ENCODE peak calls at places on chromosomes 7 and 10, in five cellular contexts. M, V, T, D and H are unnamed samples.

GRCh38 chr10:30671011-30671616 is 41.6 kb upstream of the LYZL2 start:
- DNase-seq in M (peak), V (peak), T (peak), D (no peak), H (peak)

GRCh38 chr7:1240917-1241509 is 8.3 kb downstream of the UNCX start:
- DNase-seq in M (no peak), V (no peak), T (no peak), D (no peak), H (no peak)

GRCh38 chr7:18123508-18124239 is 96.0 kb upstream of the PRPS1L1 start:
- DNase-seq in M (no peak), V (no peak), T (no peak), D (no peak), H (no peak)

GRCh38 chr10:30215131-30215530 is 133.9 kb downstream of the MTPAP start:
- DNase-seq in M (no peak), V (no peak), T (no peak), D (no peak), H (no peak)

GRCh38 chr10:114714281-114714741 is 56.2 kb upstream of the ABLIM1 start:
- DNase-seq in M (no peak), V (peak), T (peak), D (no peak), H (no peak)

GRCh38 chr10:104146871-104147270 is 24.9 kb downstream of the SFR1 start:
- DNase-seq in M (no peak), V (no peak), T (no peak), D (no peak), H (no peak)

GRCh38 chr10:49398986-49399385 is 3.1 kb upstream of the DRGX start:
- DNase-seq in M (no peak), V (no peak), T (no peak), D (no peak), H (no peak)

GRCh38 chr10:71245420-71246325 is 33.3 kb downstream of the UNC5B start:
- DNase-seq in M (no peak), V (no peak), T (no peak), D (no peak), H (no peak)

GRCh38 chr7:131726680-131727079 is 170.3 kb upstream of the PODXL start:
- DNase-seq in M (no peak), V (no peak), T (no peak), D (no peak), H (no peak)

GRCh38 chr10:114024876-114025609 is 18.6 kb upstream of the ADRB1 start:
- DNase-seq in M (no peak), V (peak), T (peak), D (no peak), H (peak)

GRCh38 chr7:155979994-155980393 is 167.7 kb upstream of the SHH start:
- DNase-seq in M (no peak), V (no peak), T (no peak), D (no peak), H (no peak)

GRCh38 chr10:77405771-77406241 is 231.8 kb downstream of the KCNMA1 start:
- DNase-seq in M (no peak), V (peak), T (peak), D (no peak), H (no peak)

GRCh38 chr10:67306588-67307205 is 380.9 kb downstream of the LRRTM3 start:
- DNase-seq in M (no peak), V (peak), T (peak), D (no peak), H (no peak)

GRCh38 chr10:82609845-82610244 is 734.9 kb downstream of the NRG3 start:
- DNase-seq in M (no peak), V (no peak), T (no peak), D (no peak), H (no peak)

GRCh38 chr10:60828489-60828852 is 50.2 kb downstream of the CDK1 start:
- DNase-seq in M (no peak), V (no peak), T (peak), D (no peak), H (no peak)

GRCh38 chr7:102836206-102836938 is 76.4 kb upstream of the LRRC17 start:
- DNase-seq in M (no peak), V (peak), T (peak), D (no peak), H (no peak)

GRCh38 chr10:3850999-3851937 is 66.3 kb upstream of the KLF6 start:
- DNase-seq in M (no peak), V (peak), T (peak), D (no peak), H (no peak)

GRCh38 chr10:110067960-110068770 is 60.4 kb downstream of the ADD3 start:
- DNase-seq in M (no peak), V (no peak), T (no peak), D (no peak), H (peak)

GRCh38 chr10:132898391-132899053 is 43.8 kb downstream of the CFAP46 start:
- DNase-seq in M (no peak), V (no peak), T (no peak), D (no peak), H (no peak)

GRCh38 chr7:74025146-74025545 is 2.8 kb upstream of the ELN start:
- DNase-seq in M (no peak), V (no peak), T (no peak), D (no peak), H (no peak)

GRCh38 chr10:124221356-124222297 is 128.2 kb upstream of the CHST15 start:
- DNase-seq in M (no peak), V (no peak), T (peak), D (no peak), H (no peak)

GRCh38 chr7:137151056-137151731 is 192.3 kb downstream of the PTN start:
- DNase-seq in M (no peak), V (no peak), T (peak), D (no peak), H (no peak)

GRCh38 chr10:65348637-65349036 is 1577.2 kb upstream of the LRRTM3 start:
- DNase-seq in M (no peak), V (no peak), T (no peak), D (no peak), H (no peak)

GRCh38 chr10:78424721-78425120 is 391.1 kb downstream of the RPS24 start:
- DNase-seq in M (no peak), V (peak), T (no peak), D (no peak), H (no peak)

GRCh38 chr7:1843271-1843861 is 173.3 kb downstream of the ELFN1 start:
- DNase-seq in M (no peak), V (no peak), T (peak), D (no peak), H (no peak)

GRCh38 chr7:77328669-77329068 is 87.5 kb downstream of the GSAP start:
- DNase-seq in M (no peak), V (no peak), T (no peak), D (no peak), H (no peak)

GRCh38 chr10:128463991-128464755 is 337.9 kb upstream of the MKI67 start:
- DNase-seq in M (peak), V (no peak), T (peak), D (peak), H (peak)

GRCh38 chr7:79984210-79984609 is 150.4 kb upstream of the GNAI1 start:
- DNase-seq in M (no peak), V (no peak), T (no peak), D (no peak), H (no peak)

GRCh38 chr7:33129806-33130153 is 416 bp downstream of the BBS9 start:
- DNase-seq in M (no peak), V (peak), T (no peak), D (no peak), H (no peak)

GRCh38 chr7:115447495-115447894 is 525.6 kb downstream of the MDFIC start:
- DNase-seq in M (no peak), V (no peak), T (no peak), D (no peak), H (no peak)

GRCh38 chr7:130882396-130882795 is 148.4 kb upstream of the KLF14 start:
- DNase-seq in M (no peak), V (no peak), T (peak), D (no peak), H (no peak)

GRCh38 chr10:18486444-18486843 is 164.9 kb downstream of the NSUN6 start:
- DNase-seq in M (no peak), V (no peak), T (no peak), D (no peak), H (no peak)

GRCh38 chr10:124592736-124593430 is 131.3 kb downstream of the LHPP start:
- DNase-seq in M (no peak), V (no peak), T (no peak), D (no peak), H (no peak)

GRCh38 chr7:69245646-69246045 is 352.6 kb upstream of the AUTS2 start:
- DNase-seq in M (no peak), V (no peak), T (no peak), D (no peak), H (no peak)

GRCh38 chr10:97852277-97852676 is 2.6 kb downstream of the GOLGA7B start:
- DNase-seq in M (no peak), V (no peak), T (no peak), D (no peak), H (no peak)

GRCh38 chr10:93386496-93387369 is 95.4 kb downstream of the MYOF start:
- DNase-seq in M (no peak), V (no peak), T (peak), D (no peak), H (no peak)
- H3K27ac ChIP-seq in M (no peak), V (peak), T (peak), D (no peak), H (no peak)

GRCh38 chr7:75617634-75618234 is 121.0 kb downstream of the HIP1 start:
- DNase-seq in M (peak), V (no peak), T (peak), D (peak), H (peak)

GRCh38 chr7:75611557-75612178 is 119.5 kb downstream of the SPDYE5 start:
- DNase-seq in M (no peak), V (no peak), T (no peak), D (no peak), H (no peak)

GRCh38 chr7:75613351-75613750 is 121.2 kb downstream of the SPDYE5 start:
- DNase-seq in M (no peak), V (no peak), T (no peak), D (no peak), H (no peak)

GRCh38 chr7:75616421-75617167 is 122.1 kb downstream of the HIP1 start:
- DNase-seq in M (no peak), V (no peak), T (no peak), D (no peak), H (no peak)

DNA sequence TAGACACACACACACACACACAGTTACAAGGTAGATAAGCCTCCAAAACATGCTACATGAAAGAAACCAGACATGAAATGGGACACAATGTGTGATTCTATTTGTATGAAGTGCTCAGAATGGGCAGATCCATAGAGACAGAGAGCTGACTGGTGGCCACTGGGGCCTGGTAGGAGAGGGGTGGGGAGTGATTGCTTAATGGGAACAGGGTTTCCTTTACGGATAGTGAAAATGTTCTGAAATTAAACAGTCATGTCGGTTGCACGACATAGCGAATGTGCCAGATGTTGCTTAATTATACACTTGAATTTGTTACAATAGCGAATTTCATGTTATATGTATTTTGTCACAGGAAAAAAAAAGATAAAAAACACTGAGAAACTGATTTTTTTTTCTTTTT is 122.3 kb downstream of the SPDYE5 start:
- DNase-seq in M (no peak), V (no peak), T (no peak), D (no peak), H (no peak)
- H3K27ac ChIP-seq in M (no peak), V (no peak), T (no peak), D (no peak), H (no peak)

DNA sequence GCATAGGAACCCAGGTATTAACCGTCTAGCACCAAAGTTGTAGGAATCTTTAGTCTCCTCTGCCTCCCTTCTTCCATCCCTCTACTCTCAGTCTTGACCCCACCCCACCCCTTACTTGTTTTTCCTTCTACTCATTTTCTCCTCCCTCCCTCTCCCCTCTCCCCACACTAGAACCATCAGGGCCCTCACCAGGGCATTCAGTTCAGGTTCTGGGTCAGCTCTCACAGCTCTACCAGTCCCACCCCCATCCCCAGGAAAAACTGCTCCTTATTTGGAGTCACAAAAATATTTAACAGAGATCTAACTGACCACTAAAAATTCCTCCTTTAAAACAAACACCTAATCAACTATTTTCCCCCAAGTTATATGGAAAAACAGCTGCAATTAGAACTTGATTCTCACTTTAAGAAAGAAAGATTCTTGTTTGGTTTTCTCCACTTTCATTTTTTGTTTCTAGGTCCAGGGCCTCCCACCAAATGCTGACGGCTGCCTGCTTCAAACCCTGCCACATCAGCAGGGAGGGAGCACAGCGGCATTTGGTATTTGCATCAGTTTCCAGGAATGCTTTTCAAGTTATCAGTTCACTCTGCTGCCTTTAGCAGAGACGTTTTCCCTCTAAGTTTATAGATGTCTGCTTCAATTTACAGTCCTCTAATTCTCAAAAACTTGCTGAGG is 2.8 kb upstream of the COL1A2 start:
- DNase-seq in M (no peak), V (no peak), T (peak), D (no peak), H (peak)
- H3K27ac ChIP-seq in M (no peak), V (no peak), T (peak), D (no peak), H (no peak)

DNA sequence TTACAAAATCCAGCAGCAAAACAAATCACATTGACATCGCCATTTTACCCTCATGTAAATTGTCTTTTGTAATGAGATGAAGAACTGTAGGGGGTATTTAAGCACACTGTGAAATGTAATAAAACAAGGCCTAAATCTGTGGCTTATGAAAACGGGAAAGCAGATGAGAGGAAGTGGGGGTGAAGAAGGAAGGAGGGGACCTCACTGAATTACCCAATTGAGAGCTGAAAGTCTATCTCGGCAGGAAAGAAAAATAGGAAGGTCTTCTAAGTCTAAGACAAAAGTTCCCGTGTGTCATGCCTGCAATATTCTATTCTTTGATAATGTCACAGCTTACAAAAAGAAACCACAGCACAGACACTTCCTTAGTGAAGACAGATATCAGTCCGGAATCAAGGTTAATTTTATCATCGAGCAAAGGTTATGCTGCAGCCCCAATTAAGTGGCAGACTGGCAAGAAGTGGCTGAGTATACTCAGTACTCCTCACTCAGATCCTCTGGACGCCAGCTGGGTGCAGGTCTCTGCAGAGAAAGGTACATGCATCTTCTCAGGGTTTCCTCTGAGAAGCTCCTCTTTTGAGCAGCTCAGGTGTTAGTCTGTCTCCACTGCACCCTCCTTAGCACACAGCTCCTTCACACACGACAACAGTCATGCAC is 239.7 kb downstream of the FANK1 start:
- DNase-seq in M (no peak), V (no peak), T (no peak), D (no peak), H (no peak)
- H3K27ac ChIP-seq in M (peak), V (no peak), T (no peak), D (no peak), H (no peak)

GRCh38 chr7:50795253-50795652 is 12.6 kb upstream of the GRB10 start:
- DNase-seq in M (no peak), V (no peak), T (no peak), D (no peak), H (no peak)

GRCh38 chr7:50795831-50796230 is 13.1 kb upstream of the GRB10 start:
- DNase-seq in M (no peak), V (no peak), T (no peak), D (no peak), H (no peak)

GRCh38 chr7:50799873-50800272 is 17.2 kb upstream of the GRB10 start:
- DNase-seq in M (no peak), V (no peak), T (no peak), D (no peak), H (no peak)

GRCh38 chr7:50801907-50802306 is 19.2 kb upstream of the GRB10 start:
- DNase-seq in M (no peak), V (no peak), T (no peak), D (no peak), H (no peak)

DNA sequence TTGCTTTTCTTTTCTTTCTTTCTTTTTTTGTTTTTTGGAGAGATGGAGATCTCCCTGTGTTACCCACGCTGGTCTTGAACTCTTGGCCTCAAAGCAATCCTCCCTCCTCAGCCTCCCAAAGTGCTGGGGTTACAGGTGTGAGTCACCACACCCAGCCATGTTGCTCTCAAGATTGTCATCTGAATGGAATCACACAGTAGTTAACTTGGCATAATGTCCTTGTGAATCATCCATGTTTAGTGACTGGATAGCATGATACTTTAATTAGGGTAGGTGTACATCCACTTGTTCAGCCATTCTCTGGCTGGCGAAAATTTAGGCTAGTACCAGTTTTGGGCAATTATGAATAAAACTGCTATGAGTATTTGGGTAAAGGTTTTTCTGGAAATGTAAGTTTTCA is 15.4 kb upstream of the GRB10 start:
- DNase-seq in M (no peak), V (no peak), T (no peak), D (no peak), H (no peak)
- H3K27ac ChIP-seq in M (no peak), V (no peak), T (no peak), D (no peak), H (no peak)